ENCODE peak calls at places on chromosome 11, in four cellular contexts. V, K, A and E are unnamed samples.

GRCh38 chr11:9825315-9825714 is 161.4 kb downstream of the SWAP70 start:
- DNase-seq in K (no peak), A (peak; percentile 69), V (no peak), E (peak; percentile 84)

GRCh38 chr11:12410006-12410728 is 32.8 kb downstream of the PARVA start:
- DNase-seq in K (no peak), A (peak; percentile 60), V (no peak), E (peak; percentile 78)

GRCh38 chr11:24324211-24324610 is 172.6 kb upstream of the LUZP2 start:
- DNase-seq in K (no peak), A (peak; percentile 41), V (no peak), E (no peak)

GRCh38 chr11:129737535-129738230 is 78.0 kb upstream of the TMEM45B start:
- DNase-seq in A (no peak), K (no peak), V (no peak), E (no peak)

GRCh38 chr11:12251651-12252560 is 125.5 kb upstream of the PARVA start:
- DNase-seq in A (no peak), K (no peak), V (no peak), E (no peak)

GRCh38 chr11:331332-332060 is 10.8 kb upstream of the IFITM3 start:
- DNase-seq in K (peak; percentile 49), A (no peak), V (no peak), E (no peak)

GRCh38 chr11:95341246-95341645 is 110.2 kb upstream of the SESN3 start:
- DNase-seq in K (no peak), A (no peak), V (no peak), E (peak; percentile 61)

GRCh38 chr11:3080104-3080503 is 22.9 kb upstream of the CARS1 start:
- DNase-seq in A (peak; percentile 55), K (no peak), V (no peak), E (no peak)

GRCh38 chr11:130118636-130119387 is 40.8 kb upstream of the ST14 start:
- DNase-seq in V (no peak), K (no peak), A (no peak), E (no peak)

GRCh38 chr11:33785609-33786008 is 11.3 kb upstream of the FBXO3 start:
- DNase-seq in K (no peak), A (no peak), V (no peak), E (no peak)

GRCh38 chr11:18865951-18866350 is 73.3 kb downstream of the MRGPRX1 start:
- DNase-seq in A (no peak), V (no peak), K (no peak), E (no peak)

GRCh38 chr11:108009497-108010360 is 1.0 kb downstream of the CUL5 start:
- DNase-seq in A (peak; percentile 18), V (no peak), K (no peak), E (peak; percentile 15)

GRCh38 chr11:119029340-119030028 is 1.2 kb downstream of the SLC37A4 start:
- DNase-seq in A (no peak), V (peak; percentile 21), K (no peak), E (no peak)

GRCh38 chr11:102111787-102112653 is 1.8 kb downstream of the YAP1 start:
- DNase-seq in A (peak; percentile 79), V (no peak), K (no peak), E (peak; percentile 83)

GRCh38 chr11:123255909-123256308 is 60.9 kb upstream of the CLMP start:
- DNase-seq in V (no peak), A (no peak), K (no peak), E (no peak)

DNA sequence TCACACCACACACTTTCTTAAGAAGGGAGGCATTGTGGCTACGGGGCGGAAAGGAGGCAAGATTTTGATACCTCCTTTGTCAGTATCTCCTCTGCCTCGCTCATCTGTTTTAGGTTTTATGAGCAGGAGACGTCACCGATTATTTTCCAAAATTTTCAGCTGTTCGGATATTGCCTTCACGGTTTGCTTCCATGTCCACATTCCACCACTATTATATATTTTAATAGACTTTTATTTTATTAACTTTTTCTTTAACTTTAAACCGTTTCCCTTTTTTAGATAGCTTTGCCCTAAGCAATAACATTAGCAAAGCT is 33.7 kb upstream of the CREB3L1 start:
- DNase-seq in K (no peak), A (no peak), V (no peak), E (no peak)
- H3K4me3 ChIP-seq in K (peak overlapping the region; percentile 64), A (peak overlapping the region; percentile 57), V (peak overlapping the region; percentile 38), E (peak overlapping the region; percentile 59)

GRCh38 chr11:113855803-113856202 is 19.6 kb downstream of the USP28 start:
- DNase-seq in A (no peak), K (no peak), V (no peak), E (no peak)

GRCh38 chr11:113847111-113847510 is 28.3 kb downstream of the USP28 start:
- DNase-seq in K (no peak), A (no peak), V (no peak), E (no peak)

GRCh38 chr11:113849713-113850112 is 25.7 kb downstream of the USP28 start:
- DNase-seq in A (no peak), K (no peak), V (no peak), E (no peak)

GRCh38 chr11:113847580-113847979 is 27.8 kb downstream of the USP28 start:
- DNase-seq in A (no peak), V (no peak), K (no peak), E (no peak)

GRCh38 chr11:113850188-113850587 is 25.2 kb downstream of the USP28 start:
- DNase-seq in K (no peak), V (no peak), A (no peak), E (no peak)
- H3K4me3 ChIP-seq in K (no peak overlapping the region), V (no peak overlapping the region), A (no peak overlapping the region), E (no peak overlapping the region)

GRCh38 chr11:1979607-1980006 is 18.0 kb downstream of the H19 start:
- DNase-seq in K (no peak), A (no peak), V (no peak), E (no peak)

GRCh38 chr11:1988174-1988573 is 9.5 kb downstream of the H19 start:
- DNase-seq in V (no peak), K (no peak), A (no peak), E (no peak)

GRCh38 chr11:1982908-1983600 is 14.6 kb downstream of the H19 start:
- DNase-seq in V (no peak), K (no peak), A (no peak), E (no peak)

GRCh38 chr11:1987024-1987423 is 10.6 kb downstream of the H19 start:
- DNase-seq in K (no peak), V (no peak), A (no peak), E (no peak)

DNA sequence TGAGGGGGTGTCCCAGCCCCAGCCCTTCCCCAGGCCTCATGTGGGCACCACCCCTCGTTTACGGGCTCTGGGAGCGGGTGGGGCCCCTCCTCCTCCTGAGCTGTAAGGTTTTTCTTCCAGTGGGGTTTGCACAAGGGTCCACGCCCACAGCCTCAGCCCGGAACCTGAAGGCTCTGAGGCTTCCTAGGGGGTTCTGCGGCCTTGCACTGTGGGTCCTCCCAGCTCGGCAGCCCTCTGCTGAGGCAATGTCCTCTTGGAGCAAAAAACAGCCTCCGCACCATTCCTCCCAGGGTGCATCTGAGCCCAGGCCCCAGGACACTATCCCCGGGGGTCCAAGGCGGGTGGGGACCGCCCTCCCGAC is 14.1 kb downstream of the H19 start:
- DNase-seq in K (peak; percentile 39), A (no peak), V (no peak), E (no peak)
- H3K4me3 ChIP-seq in K (no peak overlapping the region), A (no peak overlapping the region), V (no peak overlapping the region), E (no peak overlapping the region)

DNA sequence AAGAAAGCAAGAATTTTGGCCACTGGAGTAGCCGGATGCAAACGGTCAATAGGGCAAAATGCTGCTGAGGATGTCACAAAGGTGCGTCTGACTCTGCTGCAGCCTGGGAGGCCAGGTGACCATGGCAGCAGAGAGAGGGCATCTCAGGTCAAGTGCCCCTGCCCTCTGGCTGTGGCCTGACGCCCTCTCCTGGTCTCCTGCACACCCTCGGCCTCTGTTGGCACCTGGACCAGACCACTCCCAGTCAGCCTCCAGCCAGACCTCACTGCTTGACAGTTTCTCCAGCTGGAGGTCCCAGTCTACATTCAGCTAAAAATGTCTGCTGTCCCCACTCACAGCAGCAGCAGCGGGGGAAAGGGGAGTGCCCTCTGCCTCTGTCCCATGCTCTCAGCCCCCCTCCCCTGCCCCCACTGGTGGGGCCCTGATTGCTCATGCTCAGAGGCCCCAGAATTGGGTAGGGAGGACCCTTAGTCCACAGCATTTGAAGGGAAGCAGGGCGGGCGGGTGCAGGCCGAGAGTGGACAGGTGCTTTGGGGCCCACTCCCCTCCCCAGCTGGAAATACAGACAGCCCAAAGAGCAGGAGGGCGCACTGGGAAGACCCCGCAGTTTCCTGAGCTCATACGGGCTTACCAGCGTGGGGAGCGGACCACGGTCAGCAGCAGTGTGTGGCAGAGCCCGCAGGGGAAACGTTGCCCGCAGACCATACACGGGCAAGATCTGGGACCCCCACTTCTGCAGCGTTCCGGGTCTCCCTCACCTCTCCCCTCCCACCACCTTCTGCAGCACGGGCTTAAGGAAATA is 1.6 kb upstream of the BRSK2 start:
- DNase-seq in V (no peak), A (no peak), K (peak; percentile 39), E (no peak)
- H3K4me3 ChIP-seq in V (no peak overlapping the region), A (no peak overlapping the region), K (no peak overlapping the region), E (no peak overlapping the region)

GRCh38 chr11:99066609-99067008 is 45.9 kb downstream of the CNTN5 start:
- DNase-seq in V (no peak), A (no peak), K (no peak), E (no peak)

GRCh38 chr11:99068832-99069231 is 48.1 kb downstream of the CNTN5 start:
- DNase-seq in K (no peak), A (no peak), V (no peak), E (no peak)

DNA sequence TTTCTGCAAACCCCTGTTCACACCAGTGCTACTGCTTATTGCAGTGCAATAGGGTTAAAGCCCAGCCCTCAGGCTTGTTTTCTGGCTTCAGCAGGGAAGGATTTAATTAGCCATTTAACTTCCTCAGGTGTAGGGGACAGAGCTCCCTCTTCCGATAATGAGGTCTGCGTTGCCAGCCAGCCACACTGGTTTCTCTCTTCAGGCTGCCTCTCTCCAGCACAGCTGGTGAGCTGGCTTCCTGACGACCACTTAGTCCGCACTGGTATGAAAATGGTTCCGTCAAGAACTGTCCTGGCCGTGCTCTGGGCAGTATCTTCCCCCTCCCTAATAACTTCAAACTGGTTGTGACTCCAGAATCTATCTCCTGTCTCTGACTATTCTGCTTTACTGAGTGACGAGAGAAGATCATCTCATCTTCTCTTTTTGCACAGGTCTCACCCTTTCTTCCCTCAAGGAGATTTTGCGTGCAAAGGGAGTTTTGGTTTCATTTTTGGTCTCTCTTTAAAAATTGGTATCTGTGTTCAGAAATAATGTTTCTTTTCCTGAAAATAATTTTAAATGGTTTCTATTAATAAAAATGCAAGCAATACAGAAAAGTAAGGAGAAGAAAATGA is 49.2 kb downstream of the CNTN5 start:
- DNase-seq in A (peak; percentile 57), V (no peak), K (no peak), E (no peak)
- H3K4me3 ChIP-seq in A (peak overlapping the region; percentile 68), V (peak overlapping the region; percentile 9), K (peak overlapping the region; percentile 77), E (no peak overlapping the region)